ENCODE peak calls at places on chromosomes 16 and 17, in four cellular contexts. M is H1, N is HepG2, P is GM12878. Z is an unnamed sample.

GRCh38 chr16:20611975-20612471 is 35.9 kb upstream of the ACSM2B start:
- DNase-seq in M (no peak), N (no peak), P (no peak), Z (no peak)

GRCh38 chr16:80656731-80657150 is 115.9 kb downstream of the DYNLRB2 start:
- DNase-seq in N (no peak), M (no peak), P (peak; percentile 39), Z (no peak)

GRCh38 chr17:19457830-19458271 is 46.8 kb downstream of the RNF112 start:
- DNase-seq in P (no peak), M (peak; percentile 49), N (no peak), Z (no peak)

GRCh38 chr16:12964466-12964865 is 63.1 kb downstream of the SHISA9 start:
- DNase-seq in N (no peak), M (no peak), P (no peak), Z (no peak)

GRCh38 chr17:65659512-65659911 is 98.1 kb upstream of the AXIN2 start:
- DNase-seq in P (no peak), N (no peak), M (no peak), Z (no peak)

GRCh38 chr17:49707246-49707607 is 537 bp downstream of the SLC35B1 start:
- DNase-seq in P (no peak), M (no peak), N (no peak), Z (no peak)

GRCh38 chr17:73541111-73541510 is 103.1 kb downstream of the SDK2 start:
- DNase-seq in P (no peak), N (no peak), M (no peak), Z (no peak)

GRCh38 chr16:67883872-67884261 is 818 bp upstream of the NRN1L start:
- DNase-seq in P (no peak), M (peak; percentile 90), N (peak; percentile 51), Z (peak; percentile 74)

GRCh38 chr17:67239597-67239996 is 5.4 kb downstream of the HELZ start:
- DNase-seq in P (no peak), M (no peak), N (no peak), Z (no peak)

GRCh38 chr17:5194346-5194745 is 2.7 kb upstream of the ZNF594 start:
- DNase-seq in N (no peak), P (no peak), M (no peak), Z (no peak)

GRCh38 chr17:69757794-69758430 is 317.1 kb upstream of the KCNJ16 start:
- DNase-seq in N (no peak), P (no peak), M (no peak), Z (no peak)

GRCh38 chr17:39118674-39119419 is 32.6 kb downstream of the PLXDC1 start:
- DNase-seq in P (peak; percentile 84), N (no peak), M (no peak), Z (no peak)

GRCh38 chr17:19248923-19249574 is 11.9 kb downstream of the EPN2 start:
- DNase-seq in N (no peak), M (no peak), P (no peak), Z (no peak)

GRCh38 chr16:2785101-2785991 is 2.0 kb downstream of the PRSS33 start:
- DNase-seq in M (no peak), P (no peak), N (no peak), Z (no peak)

DNA sequence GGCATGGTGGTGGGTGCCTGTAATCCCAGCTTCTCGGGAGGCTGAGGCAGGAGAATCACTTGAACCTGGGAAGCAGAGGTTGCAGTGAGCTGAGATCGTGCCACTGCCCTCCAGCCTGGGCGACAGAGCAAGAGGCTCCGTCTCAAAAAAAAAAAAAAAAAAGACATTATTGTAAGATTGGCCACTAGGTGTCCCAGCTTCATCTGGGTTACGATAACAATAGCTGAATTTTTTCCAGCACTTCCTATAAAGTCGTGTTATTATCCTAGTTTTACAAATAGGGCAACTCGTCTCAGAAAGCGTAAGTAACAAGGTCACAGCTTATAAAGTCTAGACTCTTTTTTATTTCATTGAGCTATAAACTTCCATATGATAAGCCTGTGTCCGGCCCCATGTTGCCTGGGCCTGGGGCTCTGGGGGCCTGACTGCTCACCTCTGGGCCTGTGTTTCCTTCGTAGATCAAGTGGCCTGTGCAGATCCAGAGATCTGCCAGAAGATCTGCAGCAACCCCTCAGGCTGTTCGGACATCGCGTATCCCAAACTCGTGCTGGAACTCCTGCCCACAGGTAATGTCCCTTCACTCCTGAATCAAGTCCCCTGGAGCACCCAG is 60.5 kb downstream of the SLC5A11 start:
- DNase-seq in M (no peak), P (no peak), N (peak; percentile 11), Z (no peak)
- TF ChIP-seq SUZ12 in M (no peak), P (no peak), N (no peak), Z (no peak)

GRCh38 chr16:50267651-50268050 is 1.3 kb downstream of the ADCY7 start:
- DNase-seq in M (no peak), N (no peak), P (no peak), Z (no peak)

GRCh38 chr16:50267151-50267631 is 840 bp downstream of the ADCY7 start:
- DNase-seq in P (no peak), M (no peak), N (no peak), Z (no peak)

GRCh38 chr16:50265260-50265659 is 1.1 kb upstream of the ADCY7 start:
- DNase-seq in M (no peak), P (no peak), N (peak; percentile 69), Z (no peak)

GRCh38 chr16:50265716-50266336 is 525 bp upstream of the ADCY7 start:
- DNase-seq in M (no peak), P (no peak), N (no peak), Z (no peak)

DNA sequence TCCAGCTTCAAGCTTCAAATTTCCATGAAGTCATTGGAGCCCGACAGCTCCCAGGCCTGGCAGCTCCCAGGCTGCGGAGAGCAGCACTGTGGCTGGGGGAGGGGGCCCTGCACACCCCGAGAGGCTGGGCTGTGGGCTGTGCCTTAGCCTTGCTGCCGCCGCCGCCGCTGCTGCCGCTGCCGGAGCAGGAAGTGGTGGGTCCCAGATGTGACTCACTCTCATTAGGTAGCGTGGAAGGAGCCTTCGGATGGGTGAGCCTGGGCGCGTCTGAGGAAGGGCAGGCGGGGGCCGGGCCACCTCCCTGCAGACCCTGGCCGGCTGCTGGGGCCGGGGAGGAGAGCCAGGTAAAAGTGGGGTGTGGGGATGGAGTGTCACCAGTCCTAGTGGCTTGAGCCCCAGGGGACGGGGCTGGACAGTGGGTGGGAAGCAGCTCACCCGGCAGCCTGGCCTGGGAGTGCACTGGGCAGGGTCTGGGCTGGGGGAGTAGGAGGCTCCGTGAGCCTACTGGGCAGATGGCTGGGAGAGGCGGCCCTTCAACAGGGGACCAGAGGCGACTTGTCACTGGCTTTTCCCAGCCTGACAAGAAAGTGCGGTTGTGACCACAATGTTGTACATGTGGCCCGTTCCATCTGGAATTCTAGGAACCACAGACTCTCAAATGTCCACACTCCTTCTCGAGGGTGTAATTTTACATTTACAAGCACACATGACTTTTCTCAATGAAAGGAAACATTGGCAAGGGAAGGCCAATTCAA is at the start of gene ADCY7:
- DNase-seq in N (no peak), M (no peak), P (no peak), Z (no peak)
- TF ChIP-seq SP1 in N (no peak), M (no peak), P (no peak), Z (no peak)

GRCh38 chr17:72501404-72502110 is 380.7 kb downstream of the SOX9 start:
- DNase-seq in M (no peak), N (peak; percentile 89), P (no peak), Z (no peak)
- TF ChIP-seq SUZ12 in M (no peak), N (no peak), P (no peak), Z (no peak)

GRCh38 chr17:74738051-74738996 is 1.3 kb downstream of the RAB37 start:
- DNase-seq in M (no peak), P (peak; percentile 60), N (peak; percentile 82), Z (no peak)
- TF ChIP-seq SP1 in M (no peak), P (peak; percentile 57), N (no peak), Z (no peak)

GRCh38 chr17:57415737-57416354 is 159.5 kb downstream of the MSI2 start:
- DNase-seq in N (no peak), M (no peak), P (no peak), Z (no peak)
- TF ChIP-seq SUZ12 in N (no peak), M (no peak), P (no peak), Z (no peak)

GRCh38 chr16:619476-620100 is 11.2 kb upstream of the WFIKKN1 start:
- DNase-seq in P (no peak), N (no peak), M (no peak), Z (no peak)

GRCh38 chr16:622920-623280 is 7.9 kb upstream of the WFIKKN1 start:
- DNase-seq in P (no peak), N (no peak), M (no peak), Z (no peak)

GRCh38 chr16:620700-621525 is 9.9 kb upstream of the WFIKKN1 start:
- DNase-seq in P (no peak), M (no peak), N (no peak), Z (no peak)

GRCh38 chr16:624522-625401 is 6.0 kb upstream of the WFIKKN1 start:
- DNase-seq in P (no peak), N (no peak), M (no peak), Z (no peak)

DNA sequence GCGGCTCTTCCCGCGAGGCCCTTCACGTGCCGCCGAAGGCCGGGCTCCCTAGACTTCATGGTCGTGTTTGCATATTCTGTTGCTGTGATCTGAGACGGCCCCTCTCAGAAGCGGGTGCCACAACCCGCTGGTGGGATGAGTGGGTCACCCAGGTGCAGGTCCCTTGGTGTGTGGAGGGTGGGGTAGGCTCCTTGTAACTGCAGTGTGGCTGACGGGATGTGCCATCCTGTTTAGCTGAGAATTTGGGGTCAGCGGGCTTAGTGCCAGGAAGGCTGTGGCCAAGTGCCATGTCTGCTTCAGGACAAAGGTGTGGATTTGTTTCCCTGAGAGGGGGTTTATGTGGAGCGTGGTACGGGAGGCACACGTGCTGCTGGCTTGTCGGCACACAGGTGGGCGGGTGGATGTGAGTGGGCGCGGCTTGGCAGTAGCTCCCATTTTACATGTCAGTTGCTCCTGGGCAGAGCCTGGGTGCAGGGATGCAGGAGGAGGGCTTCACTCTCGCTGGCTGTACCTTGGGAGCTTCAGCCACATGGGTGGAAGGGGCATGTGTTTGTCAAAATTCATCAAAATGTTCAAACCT is 9.2 kb upstream of the WFIKKN1 start:
- DNase-seq in N (no peak), P (no peak), M (no peak), Z (no peak)
- TF ChIP-seq SP1 in N (no peak), P (no peak), M (no peak), Z (no peak)

Z was measured in HEK293T.